ENCODE peak calls at places on chromosomes 6 and 20, in six cellular contexts. O, Y, U, V, W and F are unnamed samples.

GRCh38 chr6:55868910-55869479 is 6.4 kb downstream of the BMP5 start:
- DNase-seq in O (peak), Y (no peak), V (no peak), U (peak), W (no peak), F (no peak)

GRCh38 chr6:42136508-42137191 is 5.8 kb downstream of the C6orf132 start:
- DNase-seq in O (peak), U (peak), Y (peak), W (peak), V (peak), F (peak)

GRCh38 chr6:108878942-108879341 is 30.7 kb downstream of the ARMC2 start:
- DNase-seq in O (no peak), W (no peak), Y (no peak), V (no peak), U (no peak), F (no peak)

GRCh38 chr6:89724981-89725380 is 86.4 kb upstream of the LYRM2 start:
- DNase-seq in O (no peak), U (no peak), V (no peak), W (no peak), Y (no peak), F (no peak)

GRCh38 chr20:58907481-58908137 is 55.1 kb downstream of the GNAS start:
- DNase-seq in V (no peak), Y (no peak), O (peak), W (no peak), U (peak), F (peak)

GRCh38 chr6:83092756-83093399 is 25.4 kb downstream of the DOP1A start:
- DNase-seq in W (no peak), O (peak), Y (no peak), V (no peak), U (peak), F (no peak)

GRCh38 chr6:112877134-112878100 is 530.3 kb downstream of the RFPL4B start:
- DNase-seq in O (peak), V (no peak), W (no peak), Y (no peak), U (peak), F (peak)

GRCh38 chr6:170035896-170036295 is 255.0 kb downstream of the DLL1 start:
- DNase-seq in Y (no peak), O (no peak), V (no peak), U (no peak), W (no peak), F (no peak)

GRCh38 chr6:108562503-108562993 is 1.8 kb downstream of the FOXO3 start:
- DNase-seq in U (peak), W (peak), V (peak), O (peak), Y (peak), F (peak)

GRCh38 chr20:21520702-21521595 is 7.1 kb upstream of the NKX2-2 start:
- DNase-seq in V (peak), U (no peak), O (no peak), W (no peak), Y (no peak), F (peak)

GRCh38 chr6:125639621-125640020 is 109.8 kb upstream of the HEY2 start:
- DNase-seq in Y (no peak), W (no peak), O (no peak), V (no peak), U (no peak), F (no peak)

GRCh38 chr20:44080646-44081267 is 106.2 kb downstream of the JPH2 start:
- DNase-seq in Y (peak), W (peak), U (peak), V (peak), O (peak), F (peak)

GRCh38 chr6:107786709-107787588 is 37.2 kb downstream of the SCML4 start:
- DNase-seq in U (no peak), O (no peak), V (no peak), Y (no peak), W (no peak), F (no peak)

GRCh38 chr6:144630857-144631256 is 345.7 kb downstream of the UTRN start:
- DNase-seq in W (no peak), O (no peak), U (no peak), Y (no peak), V (no peak), F (no peak)

GRCh38 chr6:83273596-83273995 is 80.4 kb downstream of the RWDD2A start:
- DNase-seq in V (no peak), W (no peak), O (no peak), Y (no peak), U (peak), F (no peak)

DNA sequence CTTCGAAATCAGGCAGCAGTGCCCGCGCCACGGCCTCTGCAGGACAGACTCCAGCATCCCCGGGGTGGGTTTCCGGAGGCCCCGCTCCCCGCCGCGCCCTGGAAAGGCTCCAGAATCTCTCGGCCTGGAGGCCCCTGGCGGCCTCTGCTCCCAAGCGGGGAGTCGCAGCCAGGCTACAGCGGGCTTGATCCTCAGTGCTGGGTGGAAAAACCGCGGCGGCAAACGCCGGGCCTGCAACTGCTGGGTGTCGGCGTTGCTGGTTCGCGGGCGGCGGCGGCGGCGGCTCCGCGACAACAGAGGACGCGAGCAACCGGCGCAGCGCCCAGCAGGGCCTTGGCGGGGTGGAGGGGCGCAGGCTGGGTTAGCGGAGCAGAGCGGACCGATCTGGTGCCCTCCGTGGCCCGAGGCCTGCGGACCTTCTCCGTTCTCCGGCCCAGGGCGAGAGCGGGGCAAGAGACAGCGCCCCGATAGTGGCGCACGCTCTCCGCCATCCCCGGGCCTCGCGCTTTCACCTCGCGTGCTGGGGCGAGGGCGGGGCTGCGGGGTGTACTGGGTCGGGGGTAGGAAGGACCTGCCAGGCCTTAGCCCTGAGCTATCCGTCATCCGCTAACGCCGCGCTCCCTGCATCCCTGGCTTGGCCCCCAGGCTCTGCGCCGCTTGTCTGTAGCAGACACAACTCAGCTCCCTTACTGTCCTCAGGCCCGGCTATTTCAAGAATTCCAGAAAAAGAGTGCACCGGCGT is 3.4 kb upstream of the ZNF292 start:
- DNase-seq in V (peak), Y (peak), U (peak), W (no peak), O (peak), F (peak)
- H3K4ac ChIP-seq in V (no peak), Y (peak), U (peak), W (no peak), O (peak), F (peak)

GRCh38 chr6:105765239-105765638 is 320.9 kb upstream of the PRDM1 start:
- DNase-seq in V (no peak), Y (no peak), O (no peak), U (no peak), W (no peak), F (no peak)

GRCh38 chr6:105769197-105769596 is 316.9 kb upstream of the PRDM1 start:
- DNase-seq in V (no peak), Y (no peak), O (no peak), W (no peak), U (no peak), F (no peak)

GRCh38 chr6:105769987-105770386 is 316.1 kb upstream of the PRDM1 start:
- DNase-seq in V (no peak), W (no peak), O (peak), Y (no peak), U (peak), F (peak)

GRCh38 chr6:105764318-105764717 is 321.8 kb upstream of the PRDM1 start:
- DNase-seq in V (no peak), O (no peak), Y (no peak), W (no peak), U (no peak), F (no peak)

GRCh38 chr6:105767541-105767940 is 318.6 kb upstream of the PRDM1 start:
- DNase-seq in V (no peak), W (no peak), U (no peak), Y (no peak), O (no peak), F (no peak)
- H4K91ac ChIP-seq in V (no peak), W (no peak), U (no peak), Y (no peak), O (no peak), F (no peak)

DNA sequence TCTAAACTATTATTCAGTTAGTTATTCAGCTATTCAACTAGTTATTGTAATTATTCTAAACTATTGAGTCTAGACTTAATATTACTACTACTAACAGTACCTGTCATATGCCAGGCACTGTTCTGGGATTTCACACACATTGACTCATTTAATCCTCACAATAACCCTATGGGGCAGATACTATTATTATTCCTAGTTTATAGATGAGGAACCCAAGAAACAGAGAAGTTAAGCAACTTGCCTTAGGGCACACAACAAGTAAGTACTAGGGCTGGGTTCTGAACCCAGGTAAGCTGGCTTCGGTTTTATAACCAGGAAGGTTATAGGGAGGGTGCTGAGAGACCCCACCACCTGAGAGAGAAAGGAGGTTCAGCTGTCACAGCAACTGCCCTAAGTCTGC is 7.8 kb downstream of the TEAD3 start:
- DNase-seq in U (no peak), W (no peak), V (no peak), O (no peak), Y (no peak), F (peak)
- H3K4ac ChIP-seq in U (peak), W (no peak), V (no peak), O (no peak), Y (no peak), F (peak)

GRCh38 chr20:63363013-63363957 is 2.1 kb upstream of the CHRNA4 start:
- DNase-seq in U (no peak), V (no peak), W (no peak), Y (no peak), O (no peak), F (no peak)
- H4K91ac ChIP-seq in U (no peak), V (no peak), W (no peak), Y (no peak), O (no peak), F (no peak)

DNA sequence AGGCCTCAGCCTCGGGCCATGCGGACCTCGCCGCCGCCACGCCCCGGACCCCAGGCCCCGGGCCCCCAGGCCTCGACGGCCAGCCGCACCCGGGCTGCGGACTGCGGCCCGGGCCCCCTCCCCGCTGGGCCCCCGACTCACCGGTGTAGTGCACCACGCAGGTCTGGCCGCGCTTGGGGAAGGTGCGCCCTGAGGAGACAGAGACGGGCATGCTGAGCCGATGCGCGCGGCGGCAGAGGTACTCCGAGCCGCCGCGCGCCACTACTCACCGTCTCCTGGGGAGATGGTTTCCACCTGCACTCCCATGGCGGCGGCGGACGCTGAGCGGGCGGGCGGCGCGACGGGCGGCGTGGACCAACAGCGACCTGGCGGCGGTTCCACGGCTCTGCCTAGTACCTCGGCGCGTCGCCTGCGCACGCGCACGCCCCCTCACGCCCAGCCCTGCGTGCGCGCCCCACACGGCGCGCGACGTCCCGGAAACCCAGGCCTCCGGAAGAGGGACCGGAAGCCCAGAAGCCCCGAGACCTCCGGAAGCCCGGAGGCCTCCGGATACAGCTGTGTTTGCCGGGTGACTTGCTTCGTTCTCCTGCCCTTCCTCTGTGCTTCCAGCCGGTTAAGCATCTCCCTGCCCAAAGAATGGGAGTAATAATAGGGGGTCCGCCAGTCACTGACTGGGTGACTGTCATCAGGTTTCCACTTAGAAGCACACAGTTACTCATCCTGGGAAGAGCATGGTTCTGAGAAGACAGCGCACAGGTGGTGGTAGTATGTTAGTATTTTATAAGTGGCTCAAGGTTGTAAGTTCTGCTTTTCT is at the start of gene FKBP1A:
- DNase-seq in Y (peak), V (peak), U (peak), W (no peak), O (peak), F (peak)
- H3K4ac ChIP-seq in Y (no peak), V (no peak), U (peak), W (no peak), O (peak), F (peak)

GRCh38 chr20:54846948-54847347 is 371.6 kb downstream of the DOK5 start:
- DNase-seq in W (no peak), U (no peak), Y (no peak), O (no peak), V (no peak), F (no peak)
- H4K91ac ChIP-seq in W (no peak), U (no peak), Y (no peak), O (no peak), V (no peak), F (no peak)

GRCh38 chr20:10488436-10489053 is 53.4 kb downstream of the SLX4IP start:
- DNase-seq in O (no peak), W (no peak), Y (no peak), U (no peak), V (no peak), F (no peak)

GRCh38 chr20:10487354-10488115 is 52.4 kb downstream of the SLX4IP start:
- DNase-seq in W (no peak), U (peak), V (no peak), Y (no peak), O (peak), F (peak)

GRCh38 chr20:10492065-10492464 is 57.0 kb downstream of the SLX4IP start:
- DNase-seq in W (no peak), V (no peak), U (peak), O (peak), Y (no peak), F (no peak)

GRCh38 chr20:10490706-10491105 is 55.6 kb downstream of the SLX4IP start:
- DNase-seq in Y (no peak), V (peak), U (peak), W (no peak), O (no peak), F (no peak)

DNA sequence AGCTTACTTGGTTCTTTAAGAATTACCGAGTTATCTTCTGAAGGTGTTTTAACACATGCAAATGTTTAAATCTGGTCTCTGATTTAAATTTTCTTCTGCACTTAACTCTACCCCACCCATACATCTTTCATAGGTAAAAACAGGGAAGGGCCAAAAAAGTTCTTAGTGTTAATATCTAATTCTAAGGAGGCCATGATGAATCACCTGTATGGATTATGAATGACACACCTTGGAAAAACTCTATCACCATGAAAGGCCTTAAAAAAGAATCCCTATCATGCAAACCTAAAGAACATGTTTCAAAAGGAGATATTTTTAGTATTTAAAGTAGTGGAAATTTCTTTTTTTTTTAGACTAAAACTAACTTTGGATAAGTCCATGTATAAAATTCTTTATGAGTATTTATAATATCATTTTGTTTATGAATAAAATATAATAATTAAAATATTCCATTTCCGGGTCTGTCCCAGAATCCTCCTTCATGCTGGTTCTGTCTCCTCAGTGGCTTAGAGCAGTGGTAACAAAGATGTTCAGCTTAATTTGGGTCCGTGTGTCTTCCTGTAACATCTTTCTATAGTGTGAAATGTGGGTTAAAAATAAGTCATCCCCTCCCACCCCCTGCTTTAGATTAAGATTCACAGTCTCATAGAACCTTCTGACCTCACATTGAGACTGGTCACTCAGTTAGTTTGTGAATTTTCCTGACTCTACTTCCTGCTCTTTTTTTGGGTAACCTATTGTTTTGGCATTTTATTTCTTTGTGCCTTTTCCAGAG is 54.9 kb downstream of the SLX4IP start:
- DNase-seq in Y (no peak), W (no peak), V (no peak), U (no peak), O (no peak), F (no peak)
- H3K4ac ChIP-seq in Y (no peak), W (no peak), V (no peak), U (no peak), O (no peak), F (no peak)